ENCODE peak calls at places on chromosomes 12 and 14, in four cellular contexts. R is activated CD4-positive, alpha-beta T cell treated with anti-CD3 and anti-CD28 coated beads, Interleukin-2, amount 50 U/mL, for 1 hour; D is heart left ventricle; I is AG08395. N is an unnamed sample.

GRCh38 chr12:112777387-112778025 is 14.0 kb upstream of the RPH3A start:
- DNase-seq in R (no peak), D (no peak), I (no peak), N (no peak)

GRCh38 chr14:68951051-68951797 is 27.9 kb downstream of the ACTN1 start:
- DNase-seq in R (no peak), D (peak), I (peak), N (peak)

GRCh38 chr12:122687091-122687490 is 16.1 kb downstream of the HCAR2 start:
- DNase-seq in R (no peak), D (no peak), I (no peak), N (peak)

GRCh38 chr14:90299408-90299807 is 32.3 kb downstream of the NRDE2 start:
- DNase-seq in R (no peak), D (peak), I (no peak), N (no peak)

GRCh38 chr14:90815817-90816662 is at the start of gene TTC7B:
- DNase-seq in R (peak), D (peak), I (peak), N (peak)

GRCh38 chr14:104146651-104147345 is 8.4 kb downstream of the KIF26A start:
- DNase-seq in R (no peak), D (peak), I (no peak), N (no peak)

GRCh38 chr14:81415781-81416180 is 15.7 kb upstream of the STON2 start:
- DNase-seq in R (no peak), D (no peak), I (no peak), N (no peak)

GRCh38 chr12:63958876-63959275 is 114.4 kb downstream of the SRGAP1 start:
- DNase-seq in R (no peak), D (no peak), I (no peak), N (no peak)

GRCh38 chr12:46959484-46959883 is 119.9 kb upstream of the PCED1B start:
- DNase-seq in R (no peak), D (no peak), I (peak), N (peak)

GRCh38 chr12:11183009-11183408 is 3.7 kb downstream of the TAS2R42 start:
- DNase-seq in R (no peak), D (no peak), I (no peak), N (no peak)

GRCh38 chr12:30154996-30155730 is 371.4 kb upstream of the TMTC1 start:
- DNase-seq in R (no peak), D (no peak), I (peak), N (peak)

GRCh38 chr14:31405599-31406251 is 14.6 kb downstream of the HEATR5A start:
- DNase-seq in R (no peak), D (no peak), I (no peak), N (no peak)

GRCh38 chr14:103084021-103084919 is at the start of gene LBHD2:
- DNase-seq in R (no peak), D (no peak), I (no peak), N (no peak)

GRCh38 chr14:96424104-96424989 is 32.4 kb downstream of the AK7 start:
- DNase-seq in R (peak), D (no peak), I (peak), N (peak)

GRCh38 chr12:46153267-46153872 is 115.5 kb downstream of the SLC38A1 start:
- DNase-seq in R (no peak), D (no peak), I (peak), N (peak)

GRCh38 chr12:10855807-10856206 is 6.5 kb upstream of the PRR4 start:
- DNase-seq in R (no peak), D (no peak), I (no peak), N (no peak)

GRCh38 chr14:61698216-61698980 is 3.1 kb downstream of the HIF1A start:
- DNase-seq in R (no peak), D (no peak), I (no peak), N (no peak)

GRCh38 chr12:130762319-130762675 is 46.2 kb upstream of the RIMBP2 start:
- DNase-seq in R (no peak), D (no peak), I (no peak), N (no peak)

GRCh38 chr14:94027566-94028449 is 1.7 kb downstream of the OTUB2 start:
- DNase-seq in R (no peak), D (no peak), I (no peak), N (no peak)

GRCh38 chr12:124352839-124353238 is 57.9 kb downstream of the RFLNA start:
- DNase-seq in R (no peak), D (peak), I (peak), N (peak)

GRCh38 chr14:92897922-92898599 is 24.9 kb upstream of the CHGA start:
- DNase-seq in R (no peak), D (no peak), I (no peak), N (no peak)

GRCh38 chr12:65098364-65098763 is 22.7 kb downstream of the WIF1 start:
- DNase-seq in R (no peak), D (no peak), I (no peak), N (no peak)

GRCh38 chr14:52049271-52049670 is 19.6 kb downstream of the NID2 start:
- DNase-seq in R (no peak), D (no peak), I (no peak), N (no peak)

GRCh38 chr14:90615444-90616095 is 200.7 kb downstream of the TTC7B start:
- DNase-seq in R (no peak), D (no peak), I (no peak), N (no peak)

GRCh38 chr12:115337693-115338543 is 653.9 kb upstream of the TBX3 start:
- DNase-seq in R (no peak), D (peak), I (peak), N (peak)

GRCh38 chr14:92143309-92143708 is 21.5 kb downstream of the CPSF2 start:
- DNase-seq in R (no peak), D (no peak), I (no peak), N (no peak)